ENCODE peak calls at places on chromosomes 1 and 21, in seven cellular contexts. H is iPS-NIHi11; Z is OCI-LY7; U is heart left ventricle; E is CD8-positive, alpha-beta T cell; K is amniotic stem cell; I is HFF-Myc. X is an unnamed sample.

GRCh38 chr21:27806261-27806660 is 839.4 kb upstream of the ADAMTS5 start:
- DNase-seq in H (no peak), Z (no peak), U (no peak), E (no peak), K (no peak), I (no peak), X (no peak)

GRCh38 chr1:215673943-215674342 is 106.8 kb downstream of the KCTD3 start:
- DNase-seq in H (no peak), Z (no peak), U (no peak), E (no peak), K (no peak), I (no peak), X (no peak)

GRCh38 chr1:119139857-119140176 is 636 bp downstream of the WARS2 start:
- DNase-seq in H (no peak), Z (no peak), U (no peak), E (no peak), K (no peak), I (no peak), X (no peak)

GRCh38 chr1:74686941-74687340 is 13.3 kb upstream of the ERICH3 start:
- DNase-seq in H (no peak), Z (no peak), U (no peak), E (no peak), K (no peak), I (no peak), X (no peak)

GRCh38 chr1:216458807-216459206 is 35.6 kb upstream of the USH2A start:
- DNase-seq in H (no peak), Z (no peak), U (no peak), E (no peak), K (no peak), I (no peak), X (no peak)

GRCh38 chr1:67041836-67042503 is 12.0 kb downstream of the SLC35D1 start:
- DNase-seq in H (no peak), Z (no peak), U (no peak), E (no peak), K (no peak), I (no peak), X (no peak)

GRCh38 chr1:57082711-57083439 is 117.1 kb upstream of the C8B start:
- DNase-seq in H (no peak), Z (no peak), U (no peak), E (no peak), K (no peak), I (no peak), X (no peak)

GRCh38 chr1:180167721-180168467 is 13.2 kb downstream of the QSOX1 start:
- DNase-seq in H (peak), Z (no peak), U (no peak), E (no peak), K (no peak), I (no peak), X (peak)

GRCh38 chr1:5822726-5823125 is 169.5 kb downstream of the NPHP4 start:
- DNase-seq in H (no peak), Z (no peak), U (no peak), E (no peak), K (no peak), I (no peak), X (no peak)

GRCh38 chr1:118151312-118151937 is 33.6 kb downstream of the SPAG17 start:
- DNase-seq in H (peak), Z (peak), U (no peak), E (no peak), K (no peak), I (peak), X (peak)

GRCh38 chr1:161008857-161009554 is 11.9 kb downstream of the F11R start:
- DNase-seq in H (no peak), Z (no peak), U (no peak), E (no peak), K (no peak), I (no peak), X (peak)

GRCh38 chr1:156499703-156500577 is 635 bp downstream of the MEF2D start:
- DNase-seq in H (no peak), Z (peak), U (peak), E (peak), K (no peak), I (no peak), X (peak)

GRCh38 chr1:216034506-216034905 is 388.7 kb downstream of the USH2A start:
- DNase-seq in H (peak), Z (no peak), U (no peak), E (no peak), K (no peak), I (no peak), X (peak)

GRCh38 chr1:24909388-24909898 is 20.6 kb downstream of the RUNX3 start:
- DNase-seq in H (peak), Z (no peak), U (no peak), E (no peak), K (no peak), I (no peak), X (peak)

GRCh38 chr1:150237746-150238145 is 1.8 kb upstream of the ANP32E start:
- DNase-seq in H (no peak), Z (no peak), U (no peak), E (no peak), K (no peak), I (no peak), X (no peak)

GRCh38 chr1:77282187-77282865 is 507 bp downstream of the AK5 start:
- DNase-seq in H (peak), Z (no peak), U (peak), E (peak), K (no peak), I (no peak), X (peak)